ENCODE peak calls at places on chromosomes 1 and 21, in nine cellular contexts. Y is CD8-positive, alpha-beta memory T cell; J is pancreas; P is cardiac muscle cell; N is GM23248; O is psoas muscle; K is mesendoderm; F is small intestine; M is ovary. U is an unnamed sample.

GRCh38 chr1:201408176-201408814 is 9.2 kb upstream of the LAD1 start:
- DNase-seq in K (peak; percentile 83), M (peak; percentile 50), N (peak; percentile 73), Y (peak; percentile 54), J (peak; percentile 77), O (peak; percentile 89), P (peak; percentile 80), F (peak; percentile 83), U (peak; percentile 64)

GRCh38 chr1:94072840-94073516 is 48.0 kb downstream of the ABCA4 start:
- DNase-seq in M (no peak), P (no peak), O (no peak), N (no peak), Y (no peak), K (no peak), J (no peak), F (no peak), U (no peak)

GRCh38 chr1:178282949-178283367 is 189.1 kb downstream of the RASAL2 start:
- DNase-seq in P (peak; percentile 81), Y (no peak), N (peak; percentile 74), J (no peak), M (no peak), O (no peak), K (peak; percentile 72), F (peak; percentile 32), U (no peak)

GRCh38 chr1:237910834-237911233 is 20.1 kb upstream of the ZP4 start:
- DNase-seq in J (no peak), P (no peak), N (no peak), M (no peak), K (no peak), F (no peak), Y (no peak), O (no peak), U (no peak)

GRCh38 chr1:172699111-172699510 is 40.2 kb downstream of the FASLG start:
- DNase-seq in Y (peak; percentile 57), P (peak; percentile 66), J (no peak), O (no peak), K (no peak), N (peak; percentile 79), M (no peak), F (peak; percentile 67), U (no peak)

GRCh38 chr1:241167121-241167619 is 189.8 kb downstream of the RGS7 start:
- DNase-seq in M (no peak), P (no peak), N (no peak), Y (no peak), K (no peak), O (no peak), F (no peak), J (no peak), U (no peak)

GRCh38 chr1:15424146-15424667 is 14.0 kb upstream of the CTRC start:
- DNase-seq in Y (no peak), K (no peak), J (peak; percentile 93), O (peak; percentile 22), N (no peak), F (peak; percentile 97), M (no peak), P (no peak), U (no peak)

GRCh38 chr1:981955-982558 is at the start of gene PERM1:
- DNase-seq in J (no peak), Y (no peak), N (no peak), F (no peak), P (no peak), O (peak; percentile 97), K (no peak), M (no peak), U (no peak)

GRCh38 chr21:35853321-35853922 is 206.9 kb downstream of the SETD4 start:
- DNase-seq in P (no peak), O (no peak), J (no peak), F (no peak), N (no peak), M (no peak), Y (no peak), K (no peak), U (no peak)

GRCh38 chr1:234896477-234897364 is 231.9 kb downstream of the TOMM20 start:
- DNase-seq in Y (no peak), K (no peak), M (no peak), N (no peak), J (no peak), P (no peak), F (no peak), O (no peak), U (no peak)

GRCh38 chr1:145962157-145963102 is 1.9 kb downstream of the ANKRD34A start:
- DNase-seq in P (no peak), M (peak; percentile 73), F (no peak), Y (no peak), J (no peak), N (peak; percentile 67), O (peak; percentile 80), K (peak; percentile 25), U (peak; percentile 35)

GRCh38 chr1:194535369-194535768 is 1349.0 kb upstream of the B3GALT2 start:
- DNase-seq in M (no peak), F (no peak), Y (no peak), J (no peak), N (no peak), P (no peak), K (peak; percentile 94), O (no peak), U (no peak)

GRCh38 chr1:23809751-23810171 is 9.2 kb upstream of the GALE start:
- DNase-seq in K (peak; percentile 85), O (peak; percentile 87), M (no peak), P (peak; percentile 74), F (peak; percentile 89), N (peak; percentile 68), Y (peak; percentile 74), J (peak; percentile 81), U (peak; percentile 69)

GRCh38 chr1:40944841-40945430 is 34.6 kb upstream of the CTPS1 start:
- DNase-seq in P (peak; percentile 67), K (no peak), M (peak; percentile 31), O (no peak), F (no peak), N (peak; percentile 7), Y (no peak), J (peak; percentile 81), U (no peak)

GRCh38 chr1:173249349-173249748 is 42.2 kb upstream of the TNFSF4 start:
- DNase-seq in Y (no peak), N (peak; percentile 75), P (no peak), O (no peak), J (no peak), K (no peak), M (no peak), F (no peak), U (no peak)

GRCh38 chr1:43893020-43893419 is 40.6 kb upstream of the ARTN start:
- DNase-seq in J (no peak), N (peak; percentile 53), Y (no peak), M (no peak), P (peak; percentile 43), O (no peak), K (no peak), F (no peak), U (no peak)

GRCh38 chr1:153202006-153202405 is 1.2 kb upstream of the LELP1 start:
- DNase-seq in P (no peak), Y (no peak), J (no peak), K (no peak), F (no peak), O (no peak), M (peak; percentile 73), N (no peak), U (no peak)

GRCh38 chr1:110007458-110007857 is 22.9 kb downstream of the AHCYL1 start:
- DNase-seq in F (no peak), J (no peak), P (no peak), N (no peak), Y (no peak), K (no peak), O (no peak), M (no peak), U (peak; percentile 18)

GRCh38 chr1:59014827-59015226 is 231.0 kb upstream of the JUN start:
- DNase-seq in J (no peak), O (no peak), N (no peak), Y (no peak), M (no peak), K (no peak), F (no peak), P (no peak), U (no peak)
- H3K4me3 ChIP-seq in J (no peak overlapping the region), O (no peak overlapping the region), N (no peak overlapping the region), Y (no peak overlapping the region), M (no peak overlapping the region), K (no peak overlapping the region), F (no peak overlapping the region), P (no peak overlapping the region), U (no peak overlapping the region)

DNA sequence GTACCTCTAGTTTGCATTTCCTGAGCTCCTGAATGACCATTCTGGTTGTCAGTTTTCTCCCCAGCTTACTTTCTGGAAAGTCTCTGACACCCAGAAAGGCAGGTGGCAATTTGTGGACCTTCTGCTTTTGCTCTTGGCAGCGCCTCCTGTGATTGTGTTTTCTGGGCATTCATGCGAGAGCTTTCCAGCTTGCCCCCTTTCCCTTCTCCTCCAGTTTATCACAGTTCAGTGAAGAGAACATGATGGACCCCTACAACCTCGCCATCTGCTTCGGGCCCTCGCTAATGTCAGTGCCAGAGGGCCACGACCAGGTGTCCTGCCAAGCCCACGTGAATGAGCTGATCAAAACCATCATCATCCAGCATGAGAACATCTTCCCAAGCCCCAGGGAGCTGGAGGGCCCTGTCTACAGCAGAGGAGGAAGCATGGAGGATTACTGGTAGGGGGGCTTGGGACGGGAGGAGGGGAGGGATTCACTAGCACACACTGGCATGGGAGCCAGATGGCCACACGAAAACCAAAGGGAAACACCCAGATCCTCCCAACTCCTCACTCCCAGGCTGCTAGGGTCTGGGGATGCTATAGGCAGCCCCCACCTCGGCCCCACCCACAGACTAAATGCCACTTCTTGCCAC is 24.3 kb upstream of the IKBKE start:
- DNase-seq in J (no peak), F (no peak), M (no peak), N (no peak), P (no peak), Y (no peak), K (no peak), O (no peak), U (no peak)
- H3K36me3 ChIP-seq in J (no peaks in the 10 kb centered on the region), F (no peaks in the 10 kb centered on the region), M (no peaks in the 10 kb centered on the region), N (peaks cover 33% of the 10 kb centered on the region), P (peaks cover 22% of the 10 kb centered on the region), Y (no peaks in the 10 kb centered on the region), K (peaks cover 8% of the 10 kb centered on the region), O (peaks cover 10% of the 10 kb centered on the region), U (peaks cover 26% of the 10 kb centered on the region)

DNA sequence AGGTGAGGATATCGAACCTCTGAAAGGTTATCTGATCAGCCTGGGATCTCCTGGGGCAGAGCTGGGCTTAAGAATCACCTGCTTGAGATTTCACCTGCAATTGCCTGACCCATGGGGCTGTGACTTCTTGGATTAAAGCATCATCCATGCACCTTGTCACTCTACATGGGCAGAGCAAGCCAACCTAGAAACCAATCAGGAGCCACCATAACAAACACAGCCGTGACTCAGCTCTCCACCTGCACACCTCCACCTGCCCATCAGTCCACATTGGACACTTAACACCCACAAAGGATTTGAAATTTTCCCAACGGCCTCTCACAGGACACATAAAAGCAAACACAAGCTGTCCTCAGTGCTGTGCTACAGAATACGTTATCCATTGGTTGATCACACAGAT is 35.1 kb upstream of the ETS2 start:
- DNase-seq in Y (no peak), M (no peak), K (no peak), J (no peak), F (peak; percentile 67), P (no peak), O (no peak), N (no peak), U (no peak)
- H3K4me1 ChIP-seq in Y (peaks cover 27% of the 10 kb centered on the region), M (peaks cover 6% of the 10 kb centered on the region), K (no peaks in the 10 kb centered on the region), J (peaks cover 3% of the 10 kb centered on the region), F (no peaks in the 10 kb centered on the region), P (no peaks in the 10 kb centered on the region), O (no peaks in the 10 kb centered on the region), N (peaks cover 44% of the 10 kb centered on the region), U (no peaks in the 10 kb centered on the region)

DNA sequence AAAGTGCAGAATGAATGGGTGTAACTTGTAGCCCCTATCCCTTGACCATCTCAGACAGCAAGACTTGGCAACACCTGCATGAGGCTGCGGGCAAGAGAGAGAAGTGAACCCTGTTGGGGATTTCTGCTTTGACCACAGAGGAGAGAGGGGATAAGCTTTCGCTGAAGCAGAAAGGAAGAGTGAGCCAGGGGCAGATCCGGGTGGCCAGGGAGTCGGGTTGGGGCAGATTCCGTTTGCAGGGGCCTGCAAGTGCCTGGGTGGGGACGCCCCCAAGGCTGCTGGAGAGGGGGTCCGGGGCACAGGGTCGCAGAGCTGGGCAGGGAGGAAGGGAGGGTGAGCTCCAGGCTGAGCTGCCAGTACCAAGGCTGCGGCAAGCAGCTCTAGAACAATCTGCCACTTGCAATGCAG is 25.3 kb upstream of the PIK3CD start:
- DNase-seq in K (no peak), N (no peak), P (no peak), Y (no peak), F (no peak), M (no peak), J (no peak), O (no peak), U (no peak)
- H3K4me3 ChIP-seq in K (no peak overlapping the region), N (no peak overlapping the region), P (no peak overlapping the region), Y (peak overlapping the region; percentile 37), F (no peak overlapping the region), M (no peak overlapping the region), J (no peak overlapping the region), O (no peak overlapping the region), U (peak overlapping the region; percentile 32)